ENCODE peak calls at places on chromosome 9, in five cellular contexts. D is astrocyte of the spinal cord, G is mammary epithelial cell, J is kidney, P is Caco-2. F is an unnamed sample.
A peak's percentile ranks its signal among the peaks of the same experiment; 100 is the strongest.

GRCh38 chr9:33374634-33375237 is 27.6 kb downstream of the AQP7 start:
- DNase-seq in D (peak; percentile 81), G (peak; percentile 60), J (no peak), P (peak; percentile 84), F (peak; percentile 75)

GRCh38 chr9:118439446-118439845 is 735.2 kb downstream of the TLR4 start:
- DNase-seq in D (no peak), G (no peak), J (no peak), P (no peak), F (no peak)

GRCh38 chr9:137665697-137666504 is 47.1 kb downstream of the EHMT1 start:
- DNase-seq in D (peak; percentile 41), G (no peak), J (peak; percentile 75), P (no peak), F (no peak)

GRCh38 chr9:17004500-17004899 is 130.3 kb upstream of the CNTLN start:
- DNase-seq in D (peak; percentile 27), G (no peak), J (no peak), P (no peak), F (no peak)

GRCh38 chr9:132973166-132973565 is 5.3 kb upstream of the GFI1B start:
- DNase-seq in D (no peak), G (no peak), J (no peak), P (no peak), F (no peak)

GRCh38 chr9:24936117-24936516 is 390.4 kb upstream of the IZUMO3 start:
- DNase-seq in D (no peak), G (no peak), J (no peak), P (no peak), F (no peak)

GRCh38 chr9:110650261-110650660 is 18.3 kb upstream of the MUSK start:
- DNase-seq in D (peak; percentile 71), G (no peak), J (no peak), P (no peak), F (no peak)

GRCh38 chr9:135830496-135830895 is 76.8 kb downstream of the CAMSAP1 start:
- DNase-seq in D (peak; percentile 14), G (no peak), J (no peak), P (no peak), F (no peak)

GRCh38 chr9:95820076-95820475 is 55.4 kb upstream of the ERCC6L2 start:
- DNase-seq in D (no peak), G (no peak), J (no peak), P (no peak), F (no peak)

GRCh38 chr9:126482361-126483044 is 131.2 kb upstream of the LMX1B start:
- DNase-seq in D (peak; percentile 93), G (no peak), J (peak; percentile 81), P (no peak), F (no peak)

GRCh38 chr9:19102181-19102630 is 498 bp downstream of the HAUS6 start:
- DNase-seq in D (no peak), G (peak; percentile 34), J (peak; percentile 78), P (peak; percentile 9), F (peak; percentile 6)

GRCh38 chr9:124008855-124009834 is 2.4 kb upstream of the LHX2 start:
- DNase-seq in D (no peak), G (no peak), J (no peak), P (peak; percentile 27), F (no peak)

GRCh38 chr9:135920973-135921585 is 13.7 kb upstream of the CAMSAP1 start:
- DNase-seq in D (no peak), G (no peak), J (no peak), P (no peak), F (no peak)

GRCh38 chr9:32677931-32678330 is 42.5 kb upstream of the TAF1L start:
- DNase-seq in D (peak; percentile 51), G (no peak), J (no peak), P (no peak), F (no peak)

GRCh38 chr9:34267660-34268059 is 61.4 kb downstream of the KIF24 start:
- DNase-seq in D (no peak), G (no peak), J (no peak), P (no peak), F (no peak)

GRCh38 chr9:117796681-117797080 is 92.5 kb downstream of the TLR4 start:
- DNase-seq in D (peak; percentile 32), G (no peak), J (no peak), P (no peak), F (no peak)

GRCh38 chr9:93309889-93310425 is 126.0 kb downstream of the WNK2 start:
- DNase-seq in D (no peak), G (no peak), J (no peak), P (no peak), F (no peak)

GRCh38 chr9:5231212-5231611 is at the start of gene INSL4:
- DNase-seq in D (peak; percentile 1), G (peak; percentile 40), J (no peak), P (no peak), F (peak; percentile 24)

GRCh38 chr9:5230554-5230953 is 665 bp upstream of the INSL4 start:
- DNase-seq in D (no peak), G (no peak), J (no peak), P (no peak), F (no peak)
- TF ChIP-seq CTCF in D (no peak), G (no peak), J (no peak), P (no peak), F (no peak)

GRCh38 chr9:114236391-114237138 is 81.2 kb downstream of the COL27A1 start:
- DNase-seq in D (no peak), G (no peak), J (no peak), P (no peak), F (no peak)
- TF ChIP-seq CTCF in D (no peak), G (no peak), J (no peak), P (no peak), F (no peak)

GRCh38 chr9:111896942-111897830 is 572 bp downstream of the UGCG start:
- DNase-seq in D (peak; percentile 50), G (peak; percentile 53), J (peak; percentile 92), P (peak; percentile 66), F (no peak)
- TF ChIP-seq CTCF in D (peak; percentile 32), G (no peak), J (no peak), P (peak; percentile 31), F (no peak)

GRCh38 chr9:92140754-92141143 is 25.5 kb upstream of the SPTLC1 start:
- DNase-seq in D (no peak), G (no peak), J (no peak), P (no peak), F (no peak)

GRCh38 chr9:92138157-92138959 is 23.1 kb upstream of the SPTLC1 start:
- DNase-seq in D (peak; percentile 54), G (peak; percentile 30), J (peak; percentile 85), P (peak; percentile 67), F (peak; percentile 78)

GRCh38 chr9:92142329-92142728 is 27.1 kb upstream of the SPTLC1 start:
- DNase-seq in D (no peak), G (no peak), J (no peak), P (no peak), F (no peak)

GRCh38 chr9:92140074-92140753 is 25.0 kb upstream of the SPTLC1 start:
- DNase-seq in D (peak; percentile 73), G (peak; percentile 52), J (peak; percentile 89), P (peak; percentile 82), F (peak; percentile 78)

DNA sequence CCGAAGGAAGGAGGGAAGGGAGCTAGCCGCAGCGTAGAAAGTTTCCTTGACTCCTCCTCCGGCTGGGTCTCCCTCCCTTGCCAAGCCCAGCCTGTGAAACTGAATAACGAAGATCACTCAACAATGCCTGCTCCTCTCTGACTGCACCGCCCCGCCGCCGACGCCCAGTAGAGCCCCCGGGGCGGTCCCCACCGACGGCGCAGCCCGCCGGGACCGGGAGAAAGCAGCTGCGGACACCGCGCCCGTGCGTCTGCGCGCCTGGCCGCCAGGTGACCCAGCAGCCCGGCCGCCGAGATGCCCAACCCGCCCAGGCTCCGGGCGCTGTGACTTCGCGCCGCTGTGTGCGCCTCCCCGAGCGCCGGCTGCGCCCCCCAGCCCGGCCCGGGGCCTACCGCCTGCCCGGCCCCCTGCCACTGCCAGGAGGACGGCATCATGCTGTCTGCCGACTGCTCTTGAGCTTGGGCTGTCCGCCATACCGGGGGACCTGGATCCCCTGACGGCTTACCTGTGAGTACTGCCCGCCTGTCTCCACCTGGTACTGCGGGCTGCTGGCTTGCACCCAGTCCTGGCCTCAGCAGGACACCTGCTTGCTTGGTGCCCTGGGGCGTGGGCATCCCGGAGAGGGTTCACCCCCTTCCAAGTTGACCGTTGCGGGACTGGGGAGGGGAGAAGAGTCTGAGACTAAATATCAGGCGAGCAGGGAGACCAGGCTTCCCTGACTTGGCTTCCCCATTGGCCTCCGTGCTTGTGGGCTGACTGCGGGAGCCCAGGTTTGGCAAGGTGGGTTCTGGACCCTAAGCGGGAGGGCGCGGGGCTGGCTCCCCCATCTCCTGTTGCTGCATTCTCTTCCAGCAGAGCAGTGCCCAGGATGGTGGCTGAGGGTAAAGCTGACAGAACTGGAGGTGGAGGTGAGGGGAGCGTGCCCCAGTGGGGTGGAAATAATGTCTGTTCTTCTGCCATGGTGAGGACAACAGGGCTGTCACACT is 26.2 kb upstream of the SPTLC1 start:
- DNase-seq in D (peak; percentile 38), G (peak; percentile 43), J (peak; percentile 74), P (peak; percentile 39), F (peak; percentile 40)
- TF ChIP-seq CTCF in D (no peak), G (no peak), J (no peak), P (no peak), F (no peak)

DNA sequence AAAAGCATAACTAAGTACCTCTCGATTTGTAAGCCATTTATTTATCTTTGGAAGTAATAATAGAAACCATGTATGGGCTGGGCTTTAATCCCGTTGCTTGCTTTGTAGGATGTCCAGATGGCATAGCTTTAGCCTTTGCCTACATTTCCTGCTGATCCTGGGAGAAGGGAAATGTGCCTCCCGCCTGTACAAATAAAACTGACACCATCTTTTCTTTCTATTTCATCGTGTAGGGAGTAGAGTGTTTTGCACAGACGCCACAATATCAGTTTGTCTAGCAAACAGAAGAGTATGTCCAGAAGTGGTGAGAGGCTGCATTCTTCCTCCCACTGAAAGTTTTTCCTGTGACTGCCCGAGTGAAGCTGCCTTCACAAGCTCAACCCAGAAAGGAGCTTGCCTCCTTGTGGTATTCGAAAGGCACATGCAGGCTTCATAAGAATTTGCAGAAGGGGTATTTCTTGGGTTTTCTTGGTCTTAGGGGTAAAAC is 24.7 kb upstream of the TJP2 start:
- DNase-seq in D (peak; percentile 72), G (peak; percentile 42), J (no peak), P (peak; percentile 0), F (no peak)
- TF ChIP-seq CTCF in D (peak; percentile 58), G (peak; percentile 11), J (peak; percentile 12), P (no peak), F (no peak)

DNA sequence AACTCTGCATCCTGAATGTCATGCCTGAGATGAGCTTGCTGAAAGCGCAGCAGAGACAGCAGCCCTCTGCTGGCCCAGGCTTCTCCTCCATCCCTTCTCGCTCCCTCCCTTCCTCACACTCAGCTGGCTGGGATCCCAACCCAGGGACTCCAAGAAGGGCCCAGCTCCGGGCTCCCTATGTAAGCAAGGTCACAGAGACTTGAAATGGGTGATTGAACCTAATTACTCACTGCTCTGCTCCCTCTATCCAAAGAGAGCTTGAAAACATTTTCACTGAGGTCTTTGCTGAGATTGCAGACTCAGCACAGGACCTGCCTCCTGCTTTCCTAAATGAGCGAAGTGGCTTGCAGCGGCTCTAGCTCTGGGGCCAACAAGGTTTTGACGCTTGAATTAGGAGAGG is 42.8 kb downstream of the RAPGEF1 start:
- DNase-seq in D (peak; percentile 59), G (no peak), J (peak; percentile 93), P (no peak), F (no peak)
- TF ChIP-seq CTCF in D (peak; percentile 36), G (no peak), J (peak; percentile 37), P (no peak), F (no peak)